ENCODE peak calls at places on chromosomes 4 and X, in nine cellular contexts. U is psoas muscle, T is SK-N-SH, G is lung, Y is thyroid gland, A is suprapubic skin, P is uterus, V is fibroblast of pulmonary artery, C is choroid plexus epithelial cell. R is an unnamed sample.

GRCh38 chr4:123621072-123621705 is 224.6 kb downstream of the SPRY1 start:
- DNase-seq in U (peak), T (no peak), G (no peak), Y (no peak), A (no peak), P (peak), V (peak), C (no peak), R (no peak)

GRCh38 chrX:36898301-36898700 is 109.9 kb upstream of the FAM47C start:
- DNase-seq in U (no peak), T (peak), G (no peak), Y (no peak), A (no peak), P (no peak), V (peak), C (peak), R (peak)

GRCh38 chrX:56947695-56948094 is 47.6 kb downstream of the SPIN3 start:
- DNase-seq in U (no peak), T (no peak), G (no peak), Y (no peak), A (no peak), P (no peak), V (peak), C (peak), R (peak)

GRCh38 chrX:37349131-37350033 is at the start of gene PRRG1:
- DNase-seq in U (peak), T (peak), G (peak), Y (peak), A (peak), P (peak), V (peak), C (peak), R (peak)

GRCh38 chrX:64885850-64886249 is 90.4 kb downstream of the ZC4H2 start:
- DNase-seq in U (no peak), T (peak), G (no peak), Y (no peak), A (no peak), P (no peak), V (no peak), C (no peak), R (no peak)

GRCh38 chrX:48972214-48973164 is 845 bp upstream of the KCND1 start:
- DNase-seq in U (peak), T (peak), G (peak), Y (peak), A (no peak), P (peak), V (peak), C (peak), R (peak)

GRCh38 chr4:6560416-6561172 is 14.4 kb upstream of the MAN2B2 start:
- DNase-seq in U (no peak), T (no peak), G (no peak), Y (no peak), A (no peak), P (no peak), V (no peak), C (peak), R (peak)

GRCh38 chrX:9997524-9997923 is 30.4 kb downstream of the CLDN34 start:
- DNase-seq in U (no peak), T (no peak), G (no peak), Y (no peak), A (no peak), P (no peak), V (no peak), C (no peak), R (no peak)

GRCh38 chrX:13968198-13968597 is 61.5 kb downstream of the GEMIN8 start:
- DNase-seq in U (no peak), T (no peak), G (no peak), Y (no peak), A (no peak), P (no peak), V (no peak), C (no peak), R (no peak)

GRCh38 chrX:13967636-13968035 is 62.1 kb downstream of the GEMIN8 start:
- DNase-seq in U (no peak), T (no peak), G (no peak), Y (no peak), A (no peak), P (no peak), V (no peak), C (no peak), R (no peak)

GRCh38 chrX:13966071-13966850 is 63.4 kb downstream of the GEMIN8 start:
- DNase-seq in U (no peak), T (no peak), G (no peak), Y (peak), A (no peak), P (no peak), V (peak), C (no peak), R (no peak)

GRCh38 chrX:13965531-13965930 is 64.2 kb downstream of the GEMIN8 start:
- DNase-seq in U (no peak), T (no peak), G (no peak), Y (no peak), A (no peak), P (no peak), V (no peak), C (no peak), R (no peak)
- H3K4me3 ChIP-seq in U (no peak), T (no peak), G (no peak), Y (no peak), A (no peak), P (no peak), V (no peak), C (no peak), R (no peak)

DNA sequence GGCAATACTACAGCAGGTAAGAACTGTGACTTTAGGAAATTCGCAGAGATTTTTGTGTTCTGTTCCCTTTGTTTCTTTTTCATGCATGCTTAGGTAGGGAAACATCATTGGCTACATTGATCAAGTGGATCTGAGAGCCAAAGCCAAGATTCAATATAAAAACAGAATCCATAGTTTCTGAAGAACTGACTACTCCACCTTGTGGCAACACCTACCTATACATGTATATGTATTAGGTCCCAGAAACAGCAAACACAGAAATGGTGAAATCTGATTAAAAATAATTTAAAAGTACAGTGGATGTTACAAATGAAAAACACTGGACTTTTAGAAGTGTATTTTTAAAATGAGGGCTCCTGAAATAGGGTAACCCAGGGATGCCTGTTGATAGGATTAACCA is 322.6 kb upstream of the MAOA start:
- DNase-seq in U (no peak), T (no peak), G (no peak), Y (no peak), A (no peak), P (no peak), V (peak), C (peak), R (no peak)
- TF ChIP-seq CTCF in U (no peak), T (no peak), G (no peak), Y (peak), A (no peak), P (no peak), V (no peak), C (no peak), R (no peak)

GRCh38 chr4:186722856-186723206 is 825 bp downstream of the FAT1 start:
- DNase-seq in U (no peak), T (no peak), G (no peak), Y (no peak), A (no peak), P (no peak), V (no peak), C (peak), R (peak)

GRCh38 chr4:186725422-186726149 is 1.9 kb upstream of the FAT1 start:
- DNase-seq in U (peak), T (peak), G (peak), Y (peak), A (peak), P (peak), V (peak), C (peak), R (peak)

GRCh38 chr4:186724048-186724860 is 598 bp upstream of the FAT1 start:
- DNase-seq in U (peak), T (peak), G (peak), Y (peak), A (peak), P (peak), V (peak), C (peak), R (peak)

GRCh38 chr4:186724861-186725419 is 1.3 kb upstream of the FAT1 start:
- DNase-seq in U (no peak), T (no peak), G (no peak), Y (peak), A (no peak), P (no peak), V (peak), C (peak), R (peak)

GRCh38 chr4:186723207-186724047 is at the start of gene FAT1:
- DNase-seq in U (peak), T (peak), G (peak), Y (peak), A (peak), P (peak), V (peak), C (peak), R (peak)
- H3K4me3 ChIP-seq in U (peak), T (peak), G (peak), Y (peak), A (peak), P (peak), V (peak), C (peak), R (peak)

DNA sequence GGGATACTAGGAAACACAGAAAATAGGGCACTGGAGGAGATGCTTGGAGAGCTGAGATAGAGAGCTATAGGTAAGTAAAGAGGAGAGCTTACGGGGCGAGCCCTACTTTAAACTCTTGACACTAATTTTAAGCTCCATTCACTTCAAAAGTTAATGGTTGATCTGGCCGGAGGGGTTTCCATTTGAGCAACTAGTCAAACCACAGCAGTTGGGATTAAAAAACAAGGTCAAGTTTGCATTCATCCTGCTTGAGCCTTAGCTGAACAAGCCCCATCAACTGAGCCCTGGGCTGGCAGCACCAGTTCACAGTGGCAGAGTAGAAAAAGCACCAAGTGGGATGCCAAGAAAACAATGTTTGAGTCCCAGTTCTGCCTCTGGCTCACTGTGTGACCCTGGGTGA is 5.4 kb upstream of the HS6ST2 start:
- DNase-seq in U (no peak), T (no peak), G (no peak), Y (no peak), A (no peak), P (no peak), V (no peak), C (no peak), R (no peak)
- TF ChIP-seq CTCF in U (no peak), T (no peak), G (no peak), Y (no peak), A (no peak), P (no peak), V (no peak), C (no peak), R (no peak)

GRCh38 chrX:122880952-122881351 is 303.1 kb upstream of the GRIA3 start:
- DNase-seq in U (no peak), T (no peak), G (no peak), Y (no peak), A (no peak), P (no peak), V (no peak), C (no peak), R (no peak)
- H3K4me3 ChIP-seq in U (no peak), T (no peak), G (no peak), Y (no peak), A (no peak), P (no peak), V (no peak), C (no peak), R (no peak)

GRCh38 chrX:31570658-31571057 is 498.8 kb upstream of the FTHL17 start:
- DNase-seq in U (no peak), T (no peak), G (no peak), Y (no peak), A (no peak), P (no peak), V (no peak), C (no peak), R (no peak)
- TF ChIP-seq CTCF in U (no peak), T (no peak), G (no peak), Y (no peak), A (no peak), P (no peak), V (no peak), C (no peak), R (no peak)

GRCh38 chr4:8115916-8116315 is 42.7 kb downstream of the ABLIM2 start:
- DNase-seq in U (peak), T (no peak), G (no peak), Y (no peak), A (no peak), P (no peak), V (no peak), C (no peak), R (no peak)

GRCh38 chr4:8114456-8115202 is 44.0 kb downstream of the ABLIM2 start:
- DNase-seq in U (peak), T (no peak), G (no peak), Y (no peak), A (no peak), P (no peak), V (no peak), C (no peak), R (no peak)

GRCh38 chr4:8117278-8117682 is 41.3 kb downstream of the ABLIM2 start:
- DNase-seq in U (peak), T (peak), G (no peak), Y (no peak), A (no peak), P (no peak), V (peak), C (peak), R (peak)

GRCh38 chr4:8113611-8114343 is 44.8 kb downstream of the ABLIM2 start:
- DNase-seq in U (peak), T (no peak), G (no peak), Y (no peak), A (no peak), P (no peak), V (no peak), C (no peak), R (no peak)

DNA sequence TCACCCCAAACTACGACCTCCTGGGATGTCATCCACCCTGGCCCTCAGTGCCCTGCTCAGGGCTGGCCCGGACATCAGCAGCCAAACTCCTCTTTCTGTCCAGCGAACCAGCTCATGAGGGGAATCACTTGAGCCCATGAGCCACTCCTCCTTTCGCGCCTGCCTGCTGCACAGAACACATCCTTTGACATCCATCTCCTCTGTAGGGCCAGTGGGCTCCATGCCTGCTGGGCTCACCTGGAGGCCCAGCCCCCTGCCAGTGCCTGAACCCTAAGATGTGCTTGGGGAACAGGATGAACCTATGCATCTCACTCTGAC is 43.5 kb downstream of the ABLIM2 start:
- DNase-seq in U (no peak), T (no peak), G (no peak), Y (no peak), A (no peak), P (no peak), V (no peak), C (no peak), R (no peak)
- H3K4me3 ChIP-seq in U (peak), T (no peak), G (no peak), Y (no peak), A (no peak), P (no peak), V (no peak), C (no peak), R (no peak)

R was measured in fibroblast of mammary gland.